ENCODE peak calls at places on chromosomes 16 and 17, in four cellular contexts. One of them, this sample, is unnamed.
A peak's percentile ranks its signal among the peaks of the same experiment; 100 is the strongest.

GRCh38 chr17:218711-219110 is 37.3 kb upstream of the DOC2B start:
- DNase-seq in H9: no peak
- DNase-seq in IMR-90: no peak
- DNase-seq in mesendoderm: no peak
- DNase-seq in this sample: no peak

GRCh38 chr17:59494757-59495368 is 70.5 kb upstream of the DHX40 start:
- DNase-seq in H9: no peak
- DNase-seq in IMR-90: no peak
- DNase-seq in mesendoderm: no peak
- DNase-seq in this sample: no peak

GRCh38 chr17:1323336-1323735 is 43.9 kb downstream of the TRARG1 start:
- DNase-seq in H9: no peak
- DNase-seq in IMR-90: no peak
- DNase-seq in mesendoderm: peak; percentile 46
- DNase-seq in this sample: no peak

GRCh38 chr16:68286153-68287074 is 22.1 kb downstream of the SLC7A6 start:
- DNase-seq in H9: no peak
- DNase-seq in IMR-90: no peak
- DNase-seq in mesendoderm: no peak
- DNase-seq in this sample: no peak

GRCh38 chr16:4506450-4506849 is 30.3 kb downstream of the HMOX2 start:
- DNase-seq in H9: peak; percentile 71
- DNase-seq in IMR-90: peak; percentile 82
- DNase-seq in mesendoderm: peak; percentile 88
- DNase-seq in this sample: peak; percentile 49

GRCh38 chr17:6177941-6178694 is 107.9 kb downstream of the WSCD1 start:
- DNase-seq in H9: no peak
- DNase-seq in IMR-90: no peak
- DNase-seq in mesendoderm: peak; percentile 34
- DNase-seq in this sample: no peak

GRCh38 chr16:53067675-53068074 is 12.9 kb downstream of the CHD9 start:
- DNase-seq in H9: no peak
- DNase-seq in IMR-90: no peak
- DNase-seq in mesendoderm: no peak
- DNase-seq in this sample: no peak

GRCh38 chr16:67463059-67463458 is 17.9 kb downstream of the ATP6V0D1 start:
- DNase-seq in H9: no peak
- DNase-seq in IMR-90: no peak
- DNase-seq in mesendoderm: no peak
- DNase-seq in this sample: no peak

GRCh38 chr16:50268352-50268751 is 2.0 kb downstream of the ADCY7 start:
- DNase-seq in H9: no peak
- DNase-seq in IMR-90: no peak
- DNase-seq in mesendoderm: no peak
- DNase-seq in this sample: no peak

GRCh38 chr17:958712-959451 is 20.7 kb downstream of the NXN start:
- DNase-seq in H9: no peak
- DNase-seq in IMR-90: no peak
- DNase-seq in mesendoderm: no peak
- DNase-seq in this sample: no peak

GRCh38 chr17:42387221-42387657 is 1.0 kb downstream of the STAT3 start:
- DNase-seq in H9: no peak
- DNase-seq in IMR-90: peak; percentile 74
- DNase-seq in mesendoderm: no peak
- DNase-seq in this sample: no peak

GRCh38 chr16:80527297-80527696 is 13.5 kb upstream of the DYNLRB2 start:
- DNase-seq in H9: peak; percentile 69
- DNase-seq in IMR-90: peak; percentile 11
- DNase-seq in mesendoderm: peak; percentile 66
- DNase-seq in this sample: peak; percentile 11

GRCh38 chr17:3780986-3781385 is 20.0 kb downstream of the ITGAE start:
- DNase-seq in H9: no peak
- DNase-seq in IMR-90: no peak
- DNase-seq in mesendoderm: no peak
- DNase-seq in this sample: no peak

GRCh38 chr16:19179890-19180490 is 11.9 kb downstream of the SYT17 start:
- DNase-seq in H9: peak; percentile 49
- DNase-seq in IMR-90: peak; percentile 33
- DNase-seq in mesendoderm: peak; percentile 61
- DNase-seq in this sample: peak; percentile 48

GRCh38 chr16:69839798-69840409 is 77.8 kb downstream of the WWP2 start:
- DNase-seq in H9: no peak
- DNase-seq in IMR-90: no peak
- DNase-seq in mesendoderm: no peak
- DNase-seq in this sample: no peak

GRCh38 chr17:41496803-41497484 is 7.2 kb upstream of the KRT36 start:
- DNase-seq in H9: peak; percentile 96
- DNase-seq in IMR-90: peak; percentile 83
- DNase-seq in mesendoderm: peak; percentile 93
- DNase-seq in this sample: peak; percentile 21

GRCh38 chr16:21158208-21159110 is at the start of gene LDAF1:
- DNase-seq in H9: peak; percentile 86
- DNase-seq in IMR-90: peak; percentile 63
- DNase-seq in mesendoderm: peak; percentile 88
- DNase-seq in this sample: peak; percentile 67

GRCh38 chr17:75637561-75637960 is 4.3 kb downstream of the SMIM5 start:
- DNase-seq in H9: no peak
- DNase-seq in IMR-90: no peak
- DNase-seq in mesendoderm: no peak
- DNase-seq in this sample: no peak

GRCh38 chr16:35305476-35305875 is 1846.1 kb downstream of the TP53TG3F start:
- DNase-seq in H9: no peak
- DNase-seq in IMR-90: no peak
- DNase-seq in mesendoderm: no peak
- DNase-seq in this sample: no peak

GRCh38 chr16:6704306-6704705 is 628.3 kb upstream of the RBFOX1 start:
- DNase-seq in H9: no peak
- DNase-seq in IMR-90: no peak
- DNase-seq in mesendoderm: no peak
- DNase-seq in this sample: no peak

GRCh38 chr17:9406046-9406631 is 169.5 kb downstream of the STX8 start:
- DNase-seq in H9: no peak
- DNase-seq in IMR-90: peak; percentile 49
- DNase-seq in mesendoderm: no peak
- DNase-seq in this sample: no peak

GRCh38 chr17:47270946-47271705 is 17.5 kb downstream of the ITGB3 start:
- DNase-seq in H9: no peak
- DNase-seq in IMR-90: no peak
- DNase-seq in mesendoderm: no peak
- DNase-seq in this sample: no peak
- H4K8ac ChIP-seq in H9: no peak overlapping the region
- H4K8ac ChIP-seq in IMR-90: no peak overlapping the region
- H4K8ac ChIP-seq in mesendoderm: no peak overlapping the region
- H4K8ac ChIP-seq in this sample: no peak overlapping the region

DNA sequence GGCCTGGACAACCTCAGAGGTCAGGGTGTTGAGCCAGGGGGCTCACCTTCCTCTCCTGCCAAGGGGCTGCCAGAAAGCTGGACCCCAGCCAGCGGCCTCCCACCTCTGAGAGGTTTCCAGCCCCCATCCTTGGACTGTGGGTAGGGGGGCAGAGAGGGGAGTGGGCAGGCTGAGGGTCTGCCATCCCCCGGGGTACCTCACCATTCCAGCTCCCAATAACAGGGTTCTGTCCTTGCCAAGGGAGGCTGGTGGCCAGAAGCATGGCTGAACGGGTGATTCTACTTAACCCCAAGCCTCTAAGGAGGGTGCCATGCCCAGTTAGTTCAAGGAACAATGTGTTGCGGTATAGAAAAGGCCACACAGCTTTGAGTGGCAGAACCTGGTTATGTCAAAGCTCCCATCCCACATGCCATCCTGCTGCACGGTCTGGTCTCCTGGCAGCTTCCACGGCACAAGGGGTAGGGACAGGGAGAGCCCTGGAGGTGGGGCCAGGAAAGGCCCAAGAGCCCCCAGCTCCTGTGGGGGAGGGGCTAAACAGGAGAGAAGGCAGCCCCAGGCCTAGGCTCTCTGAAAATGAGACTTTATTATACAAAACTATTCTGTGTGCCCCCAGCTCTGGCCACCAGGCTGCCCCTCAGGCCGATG is 19.8 kb downstream of the B9D1 start:
- DNase-seq in H9: peak; percentile 29
- DNase-seq in IMR-90: no peak
- DNase-seq in mesendoderm: no peak
- DNase-seq in this sample: no peak
- H4K8ac ChIP-seq in H9: no peak overlapping the region
- H4K8ac ChIP-seq in IMR-90: no peak overlapping the region
- H4K8ac ChIP-seq in mesendoderm: no peak overlapping the region
- H4K8ac ChIP-seq in this sample: no peak overlapping the region

DNA sequence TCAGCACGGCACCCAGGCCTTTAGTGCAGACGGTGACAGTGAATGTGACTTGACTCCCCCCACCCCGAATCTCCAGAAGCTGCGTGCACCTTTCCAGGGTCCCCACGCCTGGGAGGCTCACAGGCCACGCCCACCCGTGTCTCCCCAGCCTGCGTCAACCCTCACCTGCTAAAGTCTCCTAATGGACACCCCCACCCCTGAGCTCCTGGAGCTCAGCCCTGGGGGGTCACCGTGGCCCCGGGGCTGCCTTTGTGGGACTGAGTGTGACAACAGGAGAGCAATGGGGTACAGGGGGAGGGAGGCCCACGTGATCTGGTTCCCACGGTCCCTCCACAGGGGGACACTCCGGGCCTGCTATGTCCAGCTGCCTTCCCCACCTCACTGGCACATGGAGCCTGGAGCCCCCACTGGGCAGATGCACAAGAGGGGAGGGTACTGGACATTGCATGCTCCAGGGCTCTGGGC is 7.4 kb upstream of the FASN start:
- DNase-seq in H9: no peak
- DNase-seq in IMR-90: no peak
- DNase-seq in mesendoderm: no peak
- DNase-seq in this sample: no peak
- H4K8ac ChIP-seq in H9: no peak overlapping the region
- H4K8ac ChIP-seq in IMR-90: no peak overlapping the region
- H4K8ac ChIP-seq in mesendoderm: no peak overlapping the region
- H4K8ac ChIP-seq in this sample: peak overlapping the region; percentile 19

GRCh38 chr17:49223168-49223516 is 7.4 kb downstream of the PHOSPHO1 start:
- DNase-seq in H9: no peak
- DNase-seq in IMR-90: no peak
- DNase-seq in mesendoderm: no peak
- DNase-seq in this sample: no peak
- H4K8ac ChIP-seq in H9: no peak overlapping the region
- H4K8ac ChIP-seq in IMR-90: no peak overlapping the region
- H4K8ac ChIP-seq in mesendoderm: no peak overlapping the region
- H4K8ac ChIP-seq in this sample: no peak overlapping the region

DNA sequence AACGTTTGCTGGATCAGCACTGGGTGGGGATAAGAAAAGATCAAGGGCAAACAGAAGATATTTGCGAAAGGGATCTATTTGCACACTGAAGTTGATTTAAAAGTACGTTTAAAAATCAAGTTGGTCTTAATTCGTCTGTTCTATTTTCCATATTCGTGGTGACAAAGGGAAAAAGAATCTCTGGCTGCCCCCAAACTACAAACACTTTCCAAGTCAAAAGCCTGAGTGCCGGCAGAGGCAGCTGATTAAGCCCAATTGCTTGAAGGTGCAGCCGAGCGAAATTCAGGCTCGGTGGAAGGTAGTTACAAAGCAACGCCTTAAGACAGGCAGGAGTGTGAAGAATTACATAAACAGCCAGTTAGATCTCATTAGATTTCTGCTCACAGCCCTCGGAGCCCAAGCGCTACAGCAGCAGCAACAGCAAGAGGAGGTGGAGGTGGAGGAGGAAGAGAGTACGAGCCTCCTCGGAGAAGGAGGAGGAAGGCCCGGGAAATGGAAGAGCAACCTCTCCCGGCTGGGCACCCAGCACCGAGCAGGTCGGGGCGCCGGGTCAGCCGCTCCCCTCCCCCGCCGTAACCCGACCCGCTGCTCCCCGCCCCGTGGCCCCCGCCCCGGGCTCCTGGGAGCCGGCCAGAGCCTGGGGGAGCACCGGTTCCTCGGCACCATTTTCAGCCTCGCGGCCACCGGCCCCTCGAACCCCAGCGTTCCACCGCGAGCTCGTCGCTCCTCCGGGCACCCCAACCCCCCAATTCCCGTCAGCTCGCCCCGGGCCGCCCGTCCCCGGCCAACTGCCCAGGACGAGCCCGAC is 890 bp downstream of the TOB1 start:
- DNase-seq in H9: peak; percentile 72
- DNase-seq in IMR-90: peak; percentile 24
- DNase-seq in mesendoderm: peak; percentile 80
- DNase-seq in this sample: peak; percentile 50
- H4K8ac ChIP-seq in H9: no peak overlapping the region
- H4K8ac ChIP-seq in IMR-90: peak overlapping the region; percentile 0
- H4K8ac ChIP-seq in mesendoderm: no peak overlapping the region
- H4K8ac ChIP-seq in this sample: no peak overlapping the region

GRCh38 chr17:39934324-39934723 is 6.8 kb downstream of the LRRC3C start:
- DNase-seq in H9: no peak
- DNase-seq in IMR-90: no peak
- DNase-seq in mesendoderm: no peak
- DNase-seq in this sample: no peak
- H4K8ac ChIP-seq in H9: no peak overlapping the region
- H4K8ac ChIP-seq in IMR-90: no peak overlapping the region
- H4K8ac ChIP-seq in mesendoderm: no peak overlapping the region
- H4K8ac ChIP-seq in this sample: no peak overlapping the region

DNA sequence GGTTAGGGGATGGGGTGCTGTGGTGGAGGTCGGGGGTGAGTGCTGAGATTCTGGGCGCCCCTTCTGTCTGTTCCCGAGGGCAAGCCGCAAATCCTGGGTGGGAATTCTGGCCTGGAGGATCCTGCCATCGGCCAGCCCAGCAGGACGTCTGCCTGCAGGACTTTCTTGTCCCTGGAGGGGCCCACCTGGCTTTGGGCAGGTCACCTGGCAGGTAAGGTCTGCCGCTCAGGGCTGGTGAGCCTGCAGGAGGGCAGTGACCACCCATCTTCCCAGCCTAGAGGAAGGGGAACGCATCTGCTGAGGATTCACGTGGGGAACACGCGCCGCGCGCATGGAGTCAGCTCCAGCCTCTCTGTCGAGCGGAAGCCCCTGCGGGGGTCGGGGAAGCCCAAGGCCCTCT is 5.4 kb downstream of the RNF222 start:
- DNase-seq in H9: no peak
- DNase-seq in IMR-90: no peak
- DNase-seq in mesendoderm: no peak
- DNase-seq in this sample: no peak
- H4K8ac ChIP-seq in H9: no peak overlapping the region
- H4K8ac ChIP-seq in IMR-90: no peak overlapping the region
- H4K8ac ChIP-seq in mesendoderm: no peak overlapping the region
- H4K8ac ChIP-seq in this sample: no peak overlapping the region